ENCODE peak calls at places on chromosomes 6 and 20, in nine cellular contexts. G is MM.1S, B is neural progenitor cell, D is GM23248, U is PC-3, K is SK-N-SH, M is HCT116, H is hepatocyte, O is GM23338. E is an unnamed sample.

GRCh38 chr6:422423-423061 is 31.0 kb downstream of the IRF4 start:
- DNase-seq in K (no peak), G (no peak), B (no peak), U (peak; percentile 96), D (peak; percentile 95), M (no peak), O (no peak), H (peak; percentile 86), E (no peak)

GRCh38 chr6:162409986-162410715 is 317.4 kb downstream of the PRKN start:
- DNase-seq in G (no peak), B (peak; percentile 87), O (peak; percentile 45), M (no peak), U (no peak), K (no peak), H (no peak), D (no peak), E (no peak)

GRCh38 chr6:40807484-40807883 is 220.3 kb upstream of the LRFN2 start:
- DNase-seq in H (no peak), U (peak; percentile 57), M (no peak), D (peak; percentile 65), B (no peak), K (no peak), O (no peak), G (no peak), E (no peak)

GRCh38 chr6:148999921-149000589 is 253.2 kb downstream of the UST start:
- DNase-seq in D (peak; percentile 91), H (no peak), U (peak; percentile 82), G (no peak), M (no peak), B (no peak), O (no peak), K (no peak), E (no peak)

GRCh38 chr6:302760-303159 is 10.5 kb downstream of the DUSP22 start:
- DNase-seq in M (no peak), D (no peak), O (no peak), H (no peak), U (no peak), G (no peak), B (no peak), K (no peak), E (no peak)

GRCh38 chr20:18985551-18985950 is 172.0 kb downstream of the SCP2D1 start:
- DNase-seq in O (no peak), D (no peak), M (no peak), U (peak; percentile 52), B (no peak), H (no peak), K (no peak), G (no peak), E (no peak)

GRCh38 chr6:128422871-128423270 is 97.5 kb downstream of the PTPRK start:
- DNase-seq in B (no peak), G (no peak), M (no peak), O (no peak), K (no peak), H (no peak), U (no peak), D (no peak), E (no peak)

GRCh38 chr6:157181649-157182048 is 141.7 kb downstream of the TMEM242 start:
- DNase-seq in D (no peak), B (no peak), U (peak; percentile 81), H (peak; percentile 64), G (no peak), K (no peak), M (peak; percentile 37), O (no peak), E (no peak)

GRCh38 chr6:42453027-42453648 is 1.4 kb upstream of the TRERF1 start:
- DNase-seq in U (peak; percentile 86), K (peak; percentile 92), M (peak; percentile 69), H (peak; percentile 93), D (peak; percentile 97), G (peak; percentile 89), B (peak; percentile 96), O (peak; percentile 95), E (peak; percentile 88)

GRCh38 chr6:13911337-13911736 is 13.4 kb upstream of the RNF182 start:
- DNase-seq in M (no peak), G (no peak), B (no peak), O (no peak), H (no peak), D (no peak), U (no peak), K (no peak), E (no peak)

GRCh38 chr6:69935079-69935478 is 68.7 kb downstream of the COL19A1 start:
- DNase-seq in H (no peak), G (no peak), O (no peak), B (no peak), U (no peak), D (no peak), M (no peak), K (no peak), E (no peak)

GRCh38 chr6:46895930-46896329 is 25.8 kb downstream of the ADGRF5 start:
- DNase-seq in G (no peak), K (no peak), U (no peak), B (no peak), M (no peak), H (no peak), D (no peak), O (no peak), E (no peak)

GRCh38 chr6:30101423-30101938 is 11.4 kb downstream of the TRIM31 start:
- DNase-seq in G (peak; percentile 33), B (no peak), K (peak; percentile 36), M (no peak), D (peak; percentile 31), H (no peak), O (peak; percentile 27), U (no peak), E (no peak)

GRCh38 chr6:105135056-105135455 is 44.8 kb downstream of the POPDC3 start:
- DNase-seq in M (no peak), G (no peak), B (peak; percentile 40), U (peak; percentile 3), D (peak; percentile 57), H (no peak), K (peak; percentile 51), O (peak; percentile 36), E (no peak)

GRCh38 chr20:59836768-59837167 is 96.7 kb downstream of the SYCP2 start:
- DNase-seq in B (no peak), G (no peak), K (no peak), H (no peak), U (peak; percentile 53), M (no peak), O (peak; percentile 13), D (no peak), E (no peak)
- TF ChIP-seq EZH2phosphoT487 in B (no peak), G (no peak), K (no peak), H (no peak), U (no peak), M (no peak), O (no peak), D (no peak), E (no peak)

GRCh38 chr6:90168693-90169131 is 127.9 kb downstream of the BACH2 start:
- DNase-seq in M (no peak), D (peak; percentile 61), H (no peak), B (no peak), K (no peak), G (no peak), O (no peak), U (peak; percentile 19), E (no peak)
- H3K36me3 ChIP-seq in M (no peaks in the 10 kb centered on the region), D (no peaks in the 10 kb centered on the region), H (no peaks in the 10 kb centered on the region), B (peaks cover 4% of the 10 kb centered on the region), K (no peaks in the 10 kb centered on the region), G (no peaks in the 10 kb centered on the region), O (no peaks in the 10 kb centered on the region), U (no peaks in the 10 kb centered on the region), E (peaks cover 52% of the 10 kb centered on the region)

GRCh38 chr6:6915813-6916547 is 191.8 kb upstream of the RREB1 start:
- DNase-seq in U (peak; percentile 40), G (no peak), B (no peak), D (peak; percentile 70), K (no peak), H (peak; percentile 59), O (no peak), M (no peak), E (no peak)
- TF ChIP-seq EZH2phosphoT487 in U (no peak), G (no peak), B (no peak), D (no peak), K (no peak), H (no peak), O (no peak), M (no peak), E (no peak)

DNA sequence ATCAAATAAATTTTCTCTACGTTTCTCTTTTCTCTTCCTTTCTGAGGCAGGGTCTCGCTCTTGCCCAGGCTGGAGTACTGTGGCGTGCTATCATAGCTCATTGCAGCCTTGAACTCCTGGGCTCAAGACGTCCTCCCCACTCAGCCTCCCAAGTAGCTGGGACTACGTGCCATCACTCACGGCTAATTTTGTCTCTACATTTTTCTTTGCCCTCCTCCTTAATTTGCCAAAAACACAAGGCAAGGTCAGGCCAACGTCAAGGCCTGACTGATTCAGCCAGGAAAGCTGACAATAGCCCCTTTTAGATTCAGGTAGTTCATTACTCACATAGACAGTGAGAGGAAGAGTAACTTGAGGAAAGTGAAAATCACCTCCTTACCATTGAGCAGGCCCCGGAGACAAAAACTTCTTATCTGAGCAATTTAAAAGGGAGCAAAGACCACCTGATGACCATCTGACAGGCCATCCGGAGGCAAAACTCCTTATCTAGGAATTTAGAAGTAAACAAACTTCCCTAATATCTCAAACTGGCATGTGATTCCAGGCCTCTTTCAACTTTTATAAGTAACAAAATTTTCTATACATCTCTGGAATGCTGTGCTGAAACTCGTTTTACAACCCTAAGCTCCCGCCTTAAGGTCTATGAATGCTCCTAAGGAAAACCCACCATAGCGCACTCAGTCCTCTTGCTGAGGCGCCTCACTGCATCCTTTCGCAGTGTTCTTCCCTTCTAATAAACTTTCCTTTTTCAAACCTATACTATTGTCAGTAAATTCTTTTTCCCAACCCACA is 42.1 kb upstream of the SRPK1 start:
- DNase-seq in G (no peak), M (no peak), D (no peak), U (no peak), K (no peak), B (no peak), O (no peak), H (no peak), E (no peak)
- H3K36me3 ChIP-seq in G (no peaks in the 10 kb centered on the region), M (no peaks in the 10 kb centered on the region), D (no peaks in the 10 kb centered on the region), U (no peaks in the 10 kb centered on the region), K (no peaks in the 10 kb centered on the region), B (no peaks in the 10 kb centered on the region), O (no peaks in the 10 kb centered on the region), H (no peaks in the 10 kb centered on the region), E (no peaks in the 10 kb centered on the region)

GRCh38 chr20:11796041-11796440 is 121.7 kb upstream of the BTBD3 start:
- DNase-seq in M (no peak), G (no peak), K (no peak), H (no peak), B (no peak), O (no peak), U (no peak), D (peak; percentile 47), E (no peak)

GRCh38 chr20:11794525-11794924 is 123.2 kb upstream of the BTBD3 start:
- DNase-seq in H (no peak), K (no peak), O (no peak), G (no peak), D (no peak), U (no peak), M (no peak), B (no peak), E (no peak)

GRCh38 chr20:11797161-11797560 is 120.5 kb upstream of the BTBD3 start:
- DNase-seq in M (no peak), K (no peak), B (no peak), D (peak; percentile 18), U (no peak), G (no peak), O (no peak), H (no peak), E (no peak)

GRCh38 chr20:11799131-11799800 is 118.4 kb upstream of the BTBD3 start:
- DNase-seq in G (no peak), U (peak; percentile 64), D (no peak), K (peak; percentile 10), H (peak; percentile 27), O (no peak), M (no peak), B (no peak), E (no peak)
- TF ChIP-seq EZH2phosphoT487 in G (no peak), U (no peak), D (no peak), K (no peak), H (no peak), O (no peak), M (no peak), B (no peak), E (no peak)

E was measured in OCI-LY7.